ENCODE peak calls at places on chromosomes 3 and 15, in ten cellular contexts. P, X, U, D, T, M, E, O, B and L are unnamed samples.

GRCh38 chr3:179088306-179088705 is 16.7 kb upstream of the ZMAT3 start:
- DNase-seq in P (no peak), X (no peak), U (no peak), D (no peak), T (peak), M (no peak), E (no peak), O (no peak), B (no peak), L (no peak)

GRCh38 chr3:16875876-16876575 is 8.7 kb upstream of the PLCL2 start:
- DNase-seq in P (no peak), X (no peak), U (no peak), D (no peak), T (no peak), M (no peak), E (no peak), O (no peak), B (no peak), L (no peak)

GRCh38 chr3:119365418-119365817 is 71.2 kb downstream of the ARHGAP31 start:
- DNase-seq in P (peak), X (no peak), U (no peak), D (no peak), T (no peak), M (no peak), E (no peak), O (no peak), B (no peak), L (no peak)

GRCh38 chr3:50340404-50341329 is at the start of gene RASSF1:
- DNase-seq in P (no peak), X (no peak), U (peak), D (no peak), T (no peak), M (no peak), E (peak), O (no peak), B (peak), L (no peak)

GRCh38 chr3:191383104-191383503 is 52.8 kb upstream of the UTS2B start:
- DNase-seq in P (no peak), X (peak), U (no peak), D (no peak), T (no peak), M (no peak), E (no peak), O (no peak), B (no peak), L (no peak)

GRCh38 chr15:72155021-72155621 is 36.9 kb downstream of the SENP8 start:
- DNase-seq in P (peak), X (peak), U (peak), D (peak), T (peak), M (no peak), E (peak), O (no peak), B (peak), L (peak)

GRCh38 chr15:29270169-29270955 is 740 bp upstream of the NSMCE3 start:
- DNase-seq in P (no peak), X (peak), U (no peak), D (no peak), T (no peak), M (no peak), E (no peak), O (no peak), B (no peak), L (no peak)

GRCh38 chr3:53382106-53382505 is 34.8 kb upstream of the DCP1A start:
- DNase-seq in P (no peak), X (peak), U (no peak), D (no peak), T (peak), M (no peak), E (no peak), O (no peak), B (no peak), L (no peak)

GRCh38 chr3:130916507-130917167 is 22.8 kb downstream of the ATP2C1 start:
- DNase-seq in P (no peak), X (no peak), U (no peak), D (no peak), T (no peak), M (no peak), E (no peak), O (no peak), B (no peak), L (no peak)

GRCh38 chr3:159548675-159549335 is 439.8 kb upstream of the IL12A start:
- DNase-seq in P (no peak), X (peak), U (no peak), D (no peak), T (no peak), M (no peak), E (no peak), O (no peak), B (no peak), L (no peak)

GRCh38 chr3:151011427-151011826 is 38.9 kb upstream of the CLRN1 start:
- DNase-seq in P (peak), X (peak), U (no peak), D (no peak), T (no peak), M (no peak), E (no peak), O (no peak), B (no peak), L (no peak)

GRCh38 chr3:170802164-170803151 is 67.5 kb downstream of the RPL22L1 start:
- DNase-seq in P (peak), X (peak), U (no peak), D (no peak), T (no peak), M (no peak), E (no peak), O (no peak), B (no peak), L (no peak)

GRCh38 chr15:75213212-75213767 is 11.6 kb downstream of the C15orf39 start:
- DNase-seq in P (no peak), X (no peak), U (no peak), D (no peak), T (no peak), M (no peak), E (no peak), O (no peak), B (no peak), L (no peak)

GRCh38 chr3:16377196-16377595 is 112.2 kb downstream of the OXNAD1 start:
- DNase-seq in P (no peak), X (no peak), U (no peak), D (no peak), T (no peak), M (no peak), E (no peak), O (no peak), B (no peak), L (no peak)

GRCh38 chr3:129001101-129001816 is at the start of gene EFCC1:
- DNase-seq in P (peak), X (no peak), U (no peak), D (no peak), T (no peak), M (no peak), E (peak), O (no peak), B (peak), L (peak)

GRCh38 chr3:72041531-72041930 is 256.6 kb upstream of the PROK2 start:
- DNase-seq in P (no peak), X (no peak), U (no peak), D (no peak), T (no peak), M (no peak), E (peak), O (no peak), B (no peak), L (peak)

GRCh38 chr3:15120986-15121385 is 22.0 kb upstream of the RBSN start:
- DNase-seq in P (no peak), X (no peak), U (no peak), D (no peak), T (no peak), M (no peak), E (no peak), O (no peak), B (no peak), L (no peak)

GRCh38 chr3:191269289-191270085 is 59.7 kb upstream of the CCDC50 start:
- DNase-seq in P (no peak), X (peak), U (no peak), D (no peak), T (no peak), M (no peak), E (no peak), O (no peak), B (no peak), L (no peak)

GRCh38 chr3:13281657-13282527 is 138.2 kb downstream of the NUP210 start:
- DNase-seq in P (no peak), X (no peak), U (no peak), D (peak), T (peak), M (no peak), E (peak), O (peak), B (peak), L (peak)

GRCh38 chr3:130671545-130671944 is 75.1 kb downstream of the PIK3R4 start:
- DNase-seq in P (no peak), X (peak), U (no peak), D (no peak), T (no peak), M (no peak), E (no peak), O (no peak), B (no peak), L (no peak)

GRCh38 chr15:69668963-69669362 is 216.3 kb downstream of the RPLP1 start:
- DNase-seq in P (no peak), X (no peak), U (no peak), D (no peak), T (no peak), M (no peak), E (peak), O (no peak), B (peak), L (no peak)

GRCh38 chr15:81309647-81310460 is 14.1 kb downstream of the STARD5 start:
- DNase-seq in P (no peak), X (no peak), U (no peak), D (no peak), T (no peak), M (no peak), E (no peak), O (no peak), B (no peak), L (no peak)

GRCh38 chr3:67648229-67648628 is 6.2 kb downstream of the SUCLG2 start:
- DNase-seq in P (no peak), X (no peak), U (no peak), D (no peak), T (peak), M (no peak), E (peak), O (peak), B (no peak), L (no peak)

GRCh38 chr3:110855207-110855606 is 216.4 kb upstream of the NECTIN3 start:
- DNase-seq in P (no peak), X (no peak), U (no peak), D (no peak), T (no peak), M (no peak), E (no peak), O (no peak), B (no peak), L (no peak)

GRCh38 chr15:64111679-64112050 is 15.9 kb downstream of the SNX1 start:
- DNase-seq in P (no peak), X (no peak), U (no peak), D (no peak), T (no peak), M (no peak), E (no peak), O (peak), B (no peak), L (no peak)

GRCh38 chr15:23690450-23690852 is 3.3 kb upstream of the NDN start:
- DNase-seq in P (no peak), X (peak), U (no peak), D (peak), T (no peak), M (no peak), E (peak), O (peak), B (peak), L (peak)

GRCh38 chr3:119898478-119899177 is 116.7 kb downstream of the NR1I2 start:
- DNase-seq in P (no peak), X (peak), U (no peak), D (no peak), T (no peak), M (no peak), E (no peak), O (no peak), B (no peak), L (no peak)

GRCh38 chr3:181564222-181564621 is 147.5 kb upstream of the SOX2 start:
- DNase-seq in P (peak), X (no peak), U (no peak), D (no peak), T (no peak), M (no peak), E (no peak), O (no peak), B (no peak), L (no peak)

GRCh38 chr3:37092484-37092883 is 81.9 kb downstream of the LRRFIP2 start:
- DNase-seq in P (no peak), X (no peak), U (no peak), D (no peak), T (no peak), M (no peak), E (no peak), O (no peak), B (no peak), L (no peak)

GRCh38 chr3:160226026-160226739 is 961 bp downstream of the C3orf80 start:
- DNase-seq in P (no peak), X (no peak), U (no peak), D (peak), T (peak), M (no peak), E (peak), O (no peak), B (no peak), L (no peak)

GRCh38 chr15:85865070-85865684 is 70.5 kb upstream of the KLHL25 start:
- DNase-seq in P (peak), X (peak), U (no peak), D (no peak), T (peak), M (no peak), E (peak), O (peak), B (no peak), L (peak)

GRCh38 chr3:56800373-56801150 is 1.2 kb downstream of the ARHGEF3 start:
- DNase-seq in P (peak), X (no peak), U (no peak), D (no peak), T (no peak), M (no peak), E (peak), O (no peak), B (peak), L (no peak)

GRCh38 chr15:69610858-69611257 is 158.2 kb downstream of the RPLP1 start:
- DNase-seq in P (no peak), X (no peak), U (no peak), D (no peak), T (no peak), M (no peak), E (no peak), O (no peak), B (no peak), L (no peak)

GRCh38 chr3:103319912-103320311 is 885.1 kb downstream of the ZPLD1 start:
- DNase-seq in P (no peak), X (no peak), U (no peak), D (no peak), T (no peak), M (no peak), E (no peak), O (no peak), B (no peak), L (no peak)
- H3K4me3 ChIP-seq in P (no peak), X (no peak), U (no peak), D (no peak), T (no peak), M (no peak), E (no peak), O (no peak), B (no peak), L (no peak)

DNA sequence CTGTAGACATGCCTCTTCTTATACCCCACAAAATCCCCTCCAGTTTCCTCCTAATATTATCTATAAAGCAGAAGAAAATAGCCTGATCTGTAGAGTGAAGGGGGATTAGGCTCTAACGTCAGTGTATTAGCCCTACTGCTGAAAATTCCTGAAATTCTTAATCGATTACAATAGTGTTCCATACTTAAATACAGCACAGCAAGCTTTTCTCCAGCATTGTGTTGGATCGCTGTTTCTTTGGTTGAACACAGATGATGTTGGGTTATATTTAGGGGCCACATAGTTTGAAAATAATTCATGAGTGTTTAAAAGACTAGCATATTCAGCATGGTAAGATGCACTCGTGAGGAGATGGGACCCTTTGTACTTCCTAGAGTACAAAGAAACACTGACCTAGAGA is 52.5 kb downstream of the PIAS1 start:
- DNase-seq in P (no peak), X (peak), U (no peak), D (no peak), T (no peak), M (no peak), E (no peak), O (peak), B (no peak), L (no peak)
- H3K27ac ChIP-seq in P (no peak), X (no peak), U (no peak), D (peak), T (no peak), M (no peak), E (no peak), O (no peak), B (no peak), L (no peak)

GRCh38 chr3:45631486-45631885 is 36.9 kb downstream of the LIMD1 start:
- DNase-seq in P (peak), X (no peak), U (no peak), D (no peak), T (no peak), M (no peak), E (no peak), O (no peak), B (no peak), L (no peak)
- TF ChIP-seq POLR2A in P (no peak), X (no peak), U (no peak), D (no peak), T (no peak), M (no peak), E (no peak), O (no peak), B (no peak), L (no peak)

GRCh38 chr15:51129513-51130197 is 34.9 kb upstream of the TNFAIP8L3 start:
- DNase-seq in P (no peak), X (no peak), U (no peak), D (no peak), T (no peak), M (no peak), E (peak), O (no peak), B (no peak), L (no peak)
- H3K4me3 ChIP-seq in P (no peak), X (no peak), U (no peak), D (no peak), T (no peak), M (no peak), E (no peak), O (no peak), B (no peak), L (no peak)

GRCh38 chr3:101829878-101830277 is 19.4 kb upstream of the NFKBIZ start:
- DNase-seq in P (no peak), X (no peak), U (no peak), D (no peak), T (no peak), M (no peak), E (no peak), O (no peak), B (no peak), L (no peak)
- H3K27ac ChIP-seq in P (no peak), X (no peak), U (peak), D (no peak), T (no peak), M (peak), E (peak), O (no peak), B (no peak), L (peak)

GRCh38 chr15:80251505-80252280 is at the start of gene CTXND1:
- DNase-seq in P (no peak), X (no peak), U (no peak), D (no peak), T (no peak), M (no peak), E (no peak), O (no peak), B (no peak), L (no peak)
- TF ChIP-seq POLR2A in P (no peak), X (no peak), U (no peak), D (no peak), T (no peak), M (no peak), E (no peak), O (no peak), B (no peak), L (no peak)

GRCh38 chr15:67149068-67149841 is 83.9 kb downstream of the SMAD3 start:
- DNase-seq in P (no peak), X (no peak), U (no peak), D (no peak), T (no peak), M (no peak), E (no peak), O (peak), B (no peak), L (no peak)
- H3K4me3 ChIP-seq in P (no peak), X (no peak), U (no peak), D (no peak), T (peak), M (no peak), E (no peak), O (no peak), B (no peak), L (no peak)

GRCh38 chr3:125316949-125317348 is 58.2 kb downstream of the ZNF148 start:
- DNase-seq in P (no peak), X (no peak), U (no peak), D (no peak), T (no peak), M (no peak), E (no peak), O (no peak), B (no peak), L (no peak)

GRCh38 chr3:125318497-125318847 is 56.7 kb downstream of the ZNF148 start:
- DNase-seq in P (no peak), X (no peak), U (no peak), D (no peak), T (no peak), M (no peak), E (no peak), O (no peak), B (no peak), L (no peak)

GRCh38 chr3:125319765-125320164 is 55.4 kb downstream of the ZNF148 start:
- DNase-seq in P (no peak), X (no peak), U (no peak), D (no peak), T (no peak), M (no peak), E (no peak), O (no peak), B (no peak), L (no peak)

GRCh38 chr3:125318859-125319258 is 56.3 kb downstream of the ZNF148 start:
- DNase-seq in P (no peak), X (no peak), U (no peak), D (no peak), T (no peak), M (no peak), E (no peak), O (no peak), B (no peak), L (no peak)

DNA sequence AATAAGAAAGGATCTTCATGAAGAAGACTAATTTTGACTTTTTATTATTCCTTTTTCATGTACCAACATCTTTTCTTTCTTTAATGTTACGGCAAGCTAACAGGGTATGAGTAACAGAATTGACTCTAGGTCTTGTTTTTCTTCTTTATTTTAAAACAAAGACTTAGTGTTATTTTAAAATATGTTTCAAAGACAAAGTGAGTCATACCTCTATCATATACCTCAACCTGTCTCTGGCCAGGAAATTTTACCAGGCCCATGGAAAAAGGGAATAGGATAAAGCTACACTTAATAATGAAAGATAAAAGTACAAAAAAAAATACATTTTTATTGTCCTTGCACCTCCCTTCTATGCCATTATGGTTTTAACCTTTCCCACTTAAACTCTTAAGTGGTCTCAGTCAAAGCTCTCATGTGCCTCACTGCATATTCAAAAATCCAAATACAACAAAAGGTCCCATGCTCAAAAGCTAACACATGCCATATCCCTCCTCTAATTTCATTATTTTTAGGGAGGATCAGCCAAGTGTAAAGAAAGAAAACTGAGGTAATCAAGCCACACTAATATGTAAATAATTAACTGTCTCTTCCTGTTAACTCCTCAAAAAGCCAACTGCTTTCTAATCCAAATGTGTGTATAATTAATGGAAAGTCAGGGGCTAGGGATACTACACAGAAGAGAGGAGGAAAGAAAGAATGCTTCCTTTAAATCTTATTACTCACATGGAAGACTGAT is 57.2 kb downstream of the ZNF148 start:
- DNase-seq in P (peak), X (peak), U (no peak), D (no peak), T (no peak), M (no peak), E (no peak), O (no peak), B (no peak), L (no peak)
- H3K27ac ChIP-seq in P (peak), X (no peak), U (no peak), D (no peak), T (no peak), M (no peak), E (no peak), O (no peak), B (no peak), L (no peak)

GRCh38 chr15:76336254-76337046 is at the start of gene ISL2:
- DNase-seq in P (peak), X (peak), U (no peak), D (peak), T (peak), M (peak), E (peak), O (peak), B (no peak), L (peak)
- TF ChIP-seq POLR2A in P (peak), X (peak), U (no peak), D (no peak), T (peak), M (no peak), E (no peak), O (peak), B (no peak), L (peak)